ENCODE peak calls at places on chromosomes 16 and 17, in six cellular contexts. P is heart right ventricle, M is lung, E is WERI-Rb-1, U is SK-N-SH, H is AG04450. R is an unnamed sample.

GRCh38 chr17:542943-543342 is 171.7 kb downstream of the VPS53 start:
- DNase-seq in H (no peak), P (no peak), U (no peak), M (no peak), E (no peak), R (no peak)

GRCh38 chr16:49415083-49415482 is 41.5 kb downstream of the C16orf78 start:
- DNase-seq in E (no peak), U (no peak), M (no peak), H (no peak), P (no peak), R (no peak)

GRCh38 chr17:41697122-41697962 is 8.7 kb downstream of the EIF1 start:
- DNase-seq in H (no peak), M (peak; percentile 43), E (no peak), P (peak; percentile 80), U (no peak), R (no peak)

GRCh38 chr17:41905172-41905571 is 13.6 kb downstream of the ACLY start:
- DNase-seq in H (no peak), U (no peak), P (no peak), M (no peak), E (no peak), R (no peak)

GRCh38 chr17:31674717-31675349 is 184.2 kb downstream of the COPRS start:
- DNase-seq in M (no peak), P (no peak), H (no peak), E (no peak), U (no peak), R (peak; percentile 66)

GRCh38 chr16:1165511-1165910 is 12.6 kb downstream of the CACNA1H start:
- DNase-seq in U (no peak), H (no peak), E (no peak), P (no peak), M (no peak), R (no peak)

GRCh38 chr16:23113185-23113584 is 36.1 kb downstream of the USP31 start:
- DNase-seq in U (no peak), E (peak; percentile 21), P (no peak), H (no peak), M (no peak), R (no peak)

GRCh38 chr17:21549107-21549687 is 143.1 kb upstream of the KCNJ18 start:
- DNase-seq in E (no peak), H (no peak), U (no peak), M (no peak), P (no peak), R (no peak)

GRCh38 chr17:73231363-73231762 is 30.3 kb downstream of the CPSF4L start:
- DNase-seq in U (peak; percentile 54), P (no peak), H (no peak), E (no peak), M (no peak), R (no peak)

GRCh38 chr17:57293077-57293476 is 36.8 kb downstream of the MSI2 start:
- DNase-seq in M (no peak), E (no peak), P (no peak), H (no peak), U (no peak), R (peak; percentile 77)

GRCh38 chr16:87679593-87680271 is 77.4 kb downstream of the JPH3 start:
- DNase-seq in U (no peak), E (no peak), H (no peak), P (no peak), M (no peak), R (no peak)

GRCh38 chr17:79923974-79924638 is 84.9 kb upstream of the CBX4 start:
- DNase-seq in U (peak; percentile 78), H (no peak), M (no peak), E (peak; percentile 91), P (no peak), R (no peak)

GRCh38 chr17:76137351-76138233 is 3.5 kb downstream of the FOXJ1 start:
- DNase-seq in H (no peak), E (no peak), M (no peak), P (no peak), U (peak; percentile 51), R (no peak)
- H3K4me3 ChIP-seq in H (no peak overlapping the region), E (no peak overlapping the region), M (no peak overlapping the region), P (no peak overlapping the region), U (no peak overlapping the region), R (no peak overlapping the region)

GRCh38 chr17:32801193-32801592 is 75.7 kb downstream of the MYO1D start:
- DNase-seq in U (no peak), P (no peak), H (no peak), E (no peak), M (no peak), R (no peak)
- H3K4me3 ChIP-seq in U (no peak overlapping the region), P (no peak overlapping the region), H (no peak overlapping the region), E (no peak overlapping the region), M (no peak overlapping the region), R (no peak overlapping the region)

DNA sequence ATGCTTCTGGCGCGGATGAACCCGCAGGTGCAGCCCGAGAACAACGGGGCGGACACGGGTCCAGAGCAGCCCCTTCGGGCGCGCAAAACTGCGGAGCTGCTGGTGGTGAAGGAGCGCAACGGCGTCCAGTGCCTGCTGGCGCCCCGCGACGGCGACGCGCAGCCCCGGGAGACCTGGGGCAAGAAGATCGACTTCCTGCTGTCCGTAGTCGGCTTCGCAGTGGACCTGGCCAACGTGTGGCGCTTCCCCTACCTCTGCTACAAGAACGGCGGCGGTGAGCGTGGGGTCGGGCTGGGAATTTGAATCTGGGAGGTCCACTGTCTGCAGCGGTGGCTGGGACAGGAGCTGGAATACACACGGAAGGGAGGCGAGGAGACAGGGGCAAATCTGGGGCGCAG is 906 bp downstream of the SLC6A2 start:
- DNase-seq in U (no peak), M (no peak), P (no peak), H (no peak), E (no peak), R (no peak)
- H3K4me3 ChIP-seq in U (no peak overlapping the region), M (no peak overlapping the region), P (no peak overlapping the region), H (no peak overlapping the region), E (no peak overlapping the region), R (no peak overlapping the region)

GRCh38 chr16:84502581-84502980 is 1.9 kb downstream of the MEAK7 start:
- DNase-seq in H (no peak), E (no peak), P (no peak), U (no peak), M (no peak), R (no peak)

GRCh38 chr16:84503751-84504395 is 586 bp downstream of the MEAK7 start:
- DNase-seq in U (no peak), M (no peak), H (no peak), E (no peak), P (no peak), R (no peak)

GRCh38 chr16:84501077-84501735 is 3.3 kb downstream of the MEAK7 start:
- DNase-seq in H (no peak), U (no peak), P (no peak), E (no peak), M (no peak), R (peak; percentile 56)

GRCh38 chr16:84500531-84500930 is 3.9 kb downstream of the MEAK7 start:
- DNase-seq in E (no peak), U (no peak), H (no peak), P (no peak), M (no peak), R (no peak)

DNA sequence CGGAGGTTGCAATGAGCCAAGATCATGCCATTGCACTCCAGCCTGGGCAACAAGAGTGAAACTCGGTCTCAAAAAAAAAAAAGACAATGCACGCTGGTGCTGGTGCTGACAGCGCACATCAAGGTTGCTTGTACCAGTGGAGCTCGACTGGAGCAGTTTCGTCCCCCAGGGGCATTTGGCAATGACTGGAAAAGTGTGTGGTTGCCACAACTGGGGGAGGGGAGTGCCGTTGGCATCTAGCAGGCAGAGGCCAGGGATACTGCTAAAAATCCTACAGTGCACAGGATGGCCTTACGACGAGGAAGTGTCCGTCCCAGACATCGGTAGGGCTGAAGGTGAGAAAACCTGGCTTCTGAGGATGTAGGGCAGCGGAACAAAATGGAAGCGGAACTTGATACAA is 2.4 kb downstream of the MEAK7 start:
- DNase-seq in E (no peak), H (no peak), P (no peak), U (no peak), M (no peak), R (no peak)
- H3K4me3 ChIP-seq in E (no peak overlapping the region), H (no peak overlapping the region), P (no peak overlapping the region), U (no peak overlapping the region), M (no peak overlapping the region), R (no peak overlapping the region)

R was measured in kidney epithelial cell.